ENCODE peak calls at places on chromosome 16, in four cellular contexts. H is GM12878, B is SK-N-SH, P is HepG2. J is an unnamed sample.

GRCh38 chr16:84941916-84942315 is 69.4 kb downstream of the ZDHHC7 start:
- DNase-seq in H (no peak), P (no peak), B (no peak), J (no peak)

GRCh38 chr16:67326472-67327309 is at the start of the genes KCTD19 and LRRC36:
- DNase-seq in P (peak; percentile 70), B (peak; percentile 98), H (no peak), J (peak; percentile 100)

GRCh38 chr16:11131706-11132105 is 124.3 kb downstream of the SOCS1 start:
- DNase-seq in H (no peak), B (peak; percentile 36), P (no peak), J (no peak)

GRCh38 chr16:19179890-19180490 is 11.9 kb downstream of the SYT17 start:
- DNase-seq in P (peak; percentile 62), H (no peak), B (peak; percentile 72), J (peak; percentile 77)

GRCh38 chr16:50266337-50267091 is at the start of gene ADCY7:
- DNase-seq in H (no peak), P (no peak), B (peak; percentile 85), J (no peak)

GRCh38 chr16:30656974-30657865 is 1.0 kb upstream of the FBRS start:
- DNase-seq in H (no peak), P (no peak), B (no peak), J (no peak)

GRCh38 chr16:22670551-22670970 is 143.4 kb upstream of the HS3ST2 start:
- DNase-seq in H (no peak), B (peak; percentile 64), P (peak; percentile 50), J (peak; percentile 86)

GRCh38 chr16:79415983-79416641 is 184.4 kb downstream of the MAF start:
- DNase-seq in H (no peak), P (no peak), B (no peak), J (no peak)

GRCh38 chr16:24045641-24046040 is 209.9 kb downstream of the PRKCB start:
- DNase-seq in H (no peak), B (peak; percentile 70), P (no peak), J (peak; percentile 81)

GRCh38 chr16:5509794-5510193 is 412.2 kb upstream of the EEF2KMT start:
- DNase-seq in P (no peak), B (no peak), H (no peak), J (no peak)

GRCh38 chr16:9348912-9349311 is 257.5 kb downstream of the HAPSTR1 start:
- DNase-seq in H (no peak), P (no peak), B (no peak), J (no peak)

GRCh38 chr16:20396846-20397467 is 7.6 kb downstream of the PDILT start:
- DNase-seq in P (no peak), B (no peak), H (no peak), J (no peak)

GRCh38 chr16:74999683-75000480 is 1.1 kb downstream of the ZNRF1 start:
- DNase-seq in B (peak; percentile 74), P (peak; percentile 44), H (no peak), J (peak; percentile 85)

GRCh38 chr16:79381552-79382042 is 218.9 kb downstream of the MAF start:
- DNase-seq in B (no peak), H (no peak), P (no peak), J (no peak)

GRCh38 chr16:30951193-30951592 is 2.3 kb downstream of the ORAI3 start:
- DNase-seq in H (no peak), P (no peak), B (no peak), J (no peak)

GRCh38 chr16:23410176-23410575 is 42.8 kb downstream of the COG7 start:
- DNase-seq in P (no peak), B (no peak), H (no peak), J (no peak)

GRCh38 chr16:53504161-53504663 is 1.2 kb upstream of the AKTIP start:
- DNase-seq in H (no peak), B (peak; percentile 49), P (no peak), J (no peak)

GRCh38 chr16:27179500-27180072 is 23.7 kb upstream of the KDM8 start:
- DNase-seq in P (peak; percentile 72), H (peak; percentile 55), B (peak; percentile 77), J (peak; percentile 50)

GRCh38 chr16:14193316-14193871 is 122.3 kb downstream of the MRTFB start:
- DNase-seq in B (no peak), P (no peak), H (peak; percentile 21), J (no peak)

GRCh38 chr16:57593990-57594389 is 34.4 kb upstream of the ADGRG1 start:
- DNase-seq in H (no peak), B (no peak), P (no peak), J (no peak)

GRCh38 chr16:28859326-28859725 is 4.3 kb upstream of the SH2B1 start:
- DNase-seq in H (no peak), P (no peak), B (no peak), J (no peak)

GRCh38 chr16:3004781-3005284 is 7.9 kb upstream of the CLDN9 start:
- DNase-seq in P (peak; percentile 65), H (no peak), B (peak; percentile 58), J (no peak)

GRCh38 chr16:30736995-30737793 is 11.0 kb upstream of the PHKG2 start:
- DNase-seq in P (no peak), H (no peak), B (no peak), J (no peak)

GRCh38 chr16:69566437-69567030 is 768 bp downstream of the NFAT5 start:
- DNase-seq in B (peak; percentile 69), P (peak; percentile 40), H (no peak), J (no peak)

GRCh38 chr16:67305216-67306071 is 21.1 kb downstream of the KCTD19 start:
- DNase-seq in H (no peak), B (peak; percentile 17), P (no peak), J (no peak)

GRCh38 chr16:14251419-14251818 is 180.3 kb downstream of the MRTFB start:
- DNase-seq in B (no peak), H (no peak), P (no peak), J (no peak)

GRCh38 chr16:85306793-85307551 is 194.7 kb upstream of the CIBAR2 start:
- DNase-seq in P (no peak), B (no peak), H (no peak), J (no peak)

GRCh38 chr16:17304124-17304813 is 166.5 kb downstream of the XYLT1 start:
- DNase-seq in B (no peak), P (no peak), H (no peak), J (no peak)

GRCh38 chr16:17302620-17303019 is 168.1 kb downstream of the XYLT1 start:
- DNase-seq in B (no peak), H (no peak), P (no peak), J (no peak)

GRCh38 chr16:17301593-17302135 is 169.1 kb downstream of the XYLT1 start:
- DNase-seq in P (no peak), H (peak; percentile 98), B (no peak), J (no peak)

GRCh38 chr16:17302213-17302612 is 168.5 kb downstream of the XYLT1 start:
- DNase-seq in B (no peak), P (no peak), H (no peak), J (no peak)

GRCh38 chr16:17303101-17303500 is 167.7 kb downstream of the XYLT1 start:
- DNase-seq in H (no peak), B (no peak), P (no peak), J (no peak)
- H3K79me2 ChIP-seq in H (no peaks in the 10 kb centered on the region), B (peaks cover 99% of the 10 kb centered on the region), P (no peaks in the 10 kb centered on the region), J (peaks cover 3% of the 10 kb centered on the region)

GRCh38 chr16:81482329-81483063 is 37.9 kb downstream of the CMIP start:
- DNase-seq in H (no peak), P (no peak), B (no peak), J (no peak)

GRCh38 chr16:81478876-81479496 is 34.4 kb downstream of the CMIP start:
- DNase-seq in H (peak; percentile 80), B (no peak), P (no peak), J (no peak)

GRCh38 chr16:81483064-81483969 is 38.7 kb downstream of the CMIP start:
- DNase-seq in B (no peak), H (no peak), P (peak; percentile 36), J (no peak)

GRCh38 chr16:81478294-81478693 is 33.7 kb downstream of the CMIP start:
- DNase-seq in B (no peak), H (no peak), P (no peak), J (no peak)

GRCh38 chr16:81480856-81481821 is 36.5 kb downstream of the CMIP start:
- DNase-seq in B (peak; percentile 79), P (peak; percentile 94), H (peak; percentile 97), J (no peak)
- TF ChIP-seq YY1 in B (no peak), P (peak; percentile 45), H (peak; percentile 83), J (no peak)

GRCh38 chr16:1788708-1789100 is 4.8 kb downstream of the IGFALS start:
- DNase-seq in B (no peak), P (no peak), H (no peak), J (no peak)
- TF ChIP-seq TCF12 in B (no peak), P (no peak), H (no peak), J (no peak)

GRCh38 chr16:1469693-1470201 is 5.1 kb downstream of the CLCN7 start:
- DNase-seq in P (no peak), B (no peak), H (no peak), J (peak; percentile 35)
- H3K79me2 ChIP-seq in P (peaks cover 39% of the 10 kb centered on the region), B (peaks cover 79% of the 10 kb centered on the region), H (peaks cover 55% of the 10 kb centered on the region), J (peaks cover 4% of the 10 kb centered on the region)

GRCh38 chr16:81127051-81127450 is 30.9 kb upstream of the GCSH start:
- DNase-seq in P (no peak), B (no peak), H (no peak), J (no peak)
- TF ChIP-seq YY1 in P (no peak), B (no peak), H (no peak), J (no peak)